ENCODE peak calls at places on chromosomes 2 and 18, in five cellular contexts. Z is T-helper 1 cell, P is EL, V is right atrium auricular region, E is NCI-H187 treated with DMSO at 0.1 percent for 48 hours. Y is an unnamed sample.

GRCh38 chr18:40072761-40073160 is 1882.3 kb upstream of the PIK3C3 start:
- DNase-seq in Z (no peak), P (no peak), V (no peak), E (no peak), Y (no peak)

GRCh38 chr2:55140316-55141219 is 90.3 kb upstream of the RTN4 start:
- DNase-seq in Z (no peak), P (no peak), V (no peak), E (no peak), Y (no peak)

GRCh38 chr2:149561309-149561926 is 26.2 kb downstream of the MMADHC start:
- DNase-seq in Z (no peak), P (peak; percentile 42), V (no peak), E (no peak), Y (no peak)

GRCh38 chr2:222703866-222704265 is 32.4 kb downstream of the MOGAT1 start:
- DNase-seq in Z (no peak), P (peak; percentile 42), V (no peak), E (no peak), Y (peak; percentile 22)

GRCh38 chr18:13353424-13353823 is 134.9 kb downstream of the LDLRAD4 start:
- DNase-seq in Z (no peak), P (no peak), V (no peak), E (no peak), Y (no peak)

GRCh38 chr2:102664439-102665042 is 45.2 kb downstream of the SLC9A2 start:
- DNase-seq in Z (no peak), P (no peak), V (no peak), E (no peak), Y (no peak)

GRCh38 chr18:63951302-63951705 is 2.2 kb downstream of the HMSD start:
- DNase-seq in Z (no peak), P (peak; percentile 57), V (no peak), E (no peak), Y (peak; percentile 28)

GRCh38 chr2:53753036-53753435 is 14.6 kb upstream of the CHAC2 start:
- DNase-seq in Z (no peak), P (no peak), V (no peak), E (no peak), Y (no peak)

GRCh38 chr2:177906041-177906718 is 166.4 kb downstream of the PDE11A start:
- DNase-seq in Z (peak; percentile 19), P (peak; percentile 67), V (no peak), E (peak; percentile 1), Y (peak; percentile 52)

GRCh38 chr2:99710720-99711612 is 221.1 kb upstream of the REV1 start:
- DNase-seq in Z (no peak), P (no peak), V (no peak), E (no peak), Y (peak; percentile 40)

GRCh38 chr2:136381722-136382633 is 264.0 kb upstream of the CXCR4 start:
- DNase-seq in Z (peak; percentile 21), P (no peak), V (no peak), E (no peak), Y (no peak)

GRCh38 chr2:79259296-79259695 is 99.7 kb upstream of the REG3A start:
- DNase-seq in Z (no peak), P (no peak), V (no peak), E (no peak), Y (no peak)

GRCh38 chr2:217206326-217206725 is 346.5 kb upstream of the TNP1 start:
- DNase-seq in Z (no peak), P (no peak), V (no peak), E (no peak), Y (no peak)

GRCh38 chr2:189818249-189819038 is 34.2 kb downstream of the PMS1 start:
- DNase-seq in Z (no peak), P (no peak), V (no peak), E (no peak), Y (no peak)

GRCh38 chr2:239035361-239035814 is 187.5 kb downstream of the TWIST2 start:
- DNase-seq in Z (peak; percentile 50), P (peak; percentile 22), V (no peak), E (no peak), Y (peak; percentile 88)

GRCh38 chr2:190185380-190185779 is 122.9 kb upstream of the MSTN start:
- DNase-seq in Z (no peak), P (no peak), V (no peak), E (no peak), Y (no peak)

GRCh38 chr2:9217838-9218770 is 11.5 kb downstream of the ASAP2 start:
- DNase-seq in Z (no peak), P (no peak), V (peak; percentile 61), E (no peak), Y (no peak)

GRCh38 chr18:63551769-63552168 is 9.6 kb downstream of the SERPINB12 start:
- DNase-seq in Z (no peak), P (no peak), V (no peak), E (no peak), Y (no peak)

GRCh38 chr2:241112592-241112991 is 10.5 kb upstream of the MTERF4 start:
- DNase-seq in Z (no peak), P (no peak), V (no peak), E (no peak), Y (no peak)

GRCh38 chr2:43221660-43222471 is 4.5 kb downstream of the ZFP36L2 start:
- DNase-seq in Z (no peak), P (peak; percentile 93), V (peak; percentile 94), E (no peak), Y (peak; percentile 85)

GRCh38 chr2:30218814-30219213 is 12.5 kb upstream of the LBH start:
- DNase-seq in Z (no peak), P (no peak), V (no peak), E (no peak), Y (no peak)

GRCh38 chr2:235854276-235854675 is 313.9 kb downstream of the GBX2 start:
- DNase-seq in Z (no peak), P (no peak), V (no peak), E (no peak), Y (no peak)

GRCh38 chr2:220076734-220077133 is 449.3 kb downstream of the SLC4A3 start:
- DNase-seq in Z (no peak), P (peak; percentile 79), V (peak; percentile 74), E (no peak), Y (peak; percentile 66)

GRCh38 chr2:82084679-82085392 is 1780.3 kb upstream of the LRRTM1 start:
- DNase-seq in Z (no peak), P (no peak), V (no peak), E (no peak), Y (no peak)

GRCh38 chr18:3499498-3499897 is 49.5 kb downstream of the TGIF1 start:
- DNase-seq in Z (no peak), P (peak; percentile 25), V (no peak), E (no peak), Y (peak; percentile 28)

Y was measured in AG08395.